ENCODE peak calls at places on chromosomes 2 and 18, in eight cellular contexts. One of them, this sample, is unnamed.

GRCh38 chr2:43490387-43490786 is 105.5 kb downstream of the THADA start:
- DNase-seq in lung: no peak
- DNase-seq in PC-3: no peak
- DNase-seq in CD8-positive, alpha-beta T cell: no peak
- DNase-seq in tibial nerve: no peak
- DNase-seq in activated B cell treated with CpG ODN at 0.5 μM for 24 hours: no peak
- DNase-seq in tibial artery: no peak
- DNase-seq in kidney epithelial cell: no peak
- DNase-seq in this sample: no peak

GRCh38 chr2:43327119-43327518 is 100.7 kb upstream of the ZFP36L2 start:
- DNase-seq in lung: no peak
- DNase-seq in PC-3: no peak
- DNase-seq in CD8-positive, alpha-beta T cell: no peak
- DNase-seq in tibial nerve: no peak
- DNase-seq in activated B cell treated with CpG ODN at 0.5 μM for 24 hours: no peak
- DNase-seq in tibial artery: no peak
- DNase-seq in kidney epithelial cell: no peak
- DNase-seq in this sample: no peak

GRCh38 chr18:22260208-22260816 is 90.9 kb downstream of the GATA6 start:
- DNase-seq in lung: no peak
- DNase-seq in PC-3: no peak
- DNase-seq in CD8-positive, alpha-beta T cell: no peak
- DNase-seq in tibial nerve: no peak
- DNase-seq in activated B cell treated with CpG ODN at 0.5 μM for 24 hours: no peak
- DNase-seq in tibial artery: no peak
- DNase-seq in kidney epithelial cell: no peak
- DNase-seq in this sample: no peak

GRCh38 chr2:201447116-201447515 is 4.1 kb downstream of the TRAK2 start:
- DNase-seq in lung: no peak
- DNase-seq in PC-3: no peak
- DNase-seq in CD8-positive, alpha-beta T cell: no peak
- DNase-seq in tibial nerve: no peak
- DNase-seq in activated B cell treated with CpG ODN at 0.5 μM for 24 hours: no peak
- DNase-seq in tibial artery: no peak
- DNase-seq in kidney epithelial cell: no peak
- DNase-seq in this sample: no peak

GRCh38 chr2:152284398-152284797 is 50.6 kb upstream of the FMNL2 start:
- DNase-seq in lung: no peak
- DNase-seq in PC-3: no peak
- DNase-seq in CD8-positive, alpha-beta T cell: no peak
- DNase-seq in tibial nerve: no peak
- DNase-seq in activated B cell treated with CpG ODN at 0.5 μM for 24 hours: no peak
- DNase-seq in tibial artery: no peak
- DNase-seq in kidney epithelial cell: no peak
- DNase-seq in this sample: no peak

GRCh38 chr2:8421658-8422499 is 260.0 kb upstream of the ID2 start:
- DNase-seq in lung: no peak
- DNase-seq in PC-3: no peak
- DNase-seq in CD8-positive, alpha-beta T cell: no peak
- DNase-seq in tibial nerve: no peak
- DNase-seq in activated B cell treated with CpG ODN at 0.5 μM for 24 hours: no peak
- DNase-seq in tibial artery: no peak
- DNase-seq in kidney epithelial cell: no peak
- DNase-seq in this sample: peak

GRCh38 chr2:20796374-20796791 is 26.5 kb downstream of the LDAH start:
- DNase-seq in lung: peak
- DNase-seq in PC-3: no peak
- DNase-seq in CD8-positive, alpha-beta T cell: no peak
- DNase-seq in tibial nerve: no peak
- DNase-seq in activated B cell treated with CpG ODN at 0.5 μM for 24 hours: no peak
- DNase-seq in tibial artery: peak
- DNase-seq in kidney epithelial cell: no peak
- DNase-seq in this sample: no peak

GRCh38 chr18:68417166-68417776 is 297.6 kb downstream of the TMX3 start:
- DNase-seq in lung: no peak
- DNase-seq in PC-3: no peak
- DNase-seq in CD8-positive, alpha-beta T cell: no peak
- DNase-seq in tibial nerve: no peak
- DNase-seq in activated B cell treated with CpG ODN at 0.5 μM for 24 hours: no peak
- DNase-seq in tibial artery: no peak
- DNase-seq in kidney epithelial cell: no peak
- DNase-seq in this sample: no peak

GRCh38 chr2:41930807-41931566 is 116.8 kb upstream of the PKDCC start:
- DNase-seq in lung: no peak
- DNase-seq in PC-3: peak
- DNase-seq in CD8-positive, alpha-beta T cell: no peak
- DNase-seq in tibial nerve: no peak
- DNase-seq in activated B cell treated with CpG ODN at 0.5 μM for 24 hours: no peak
- DNase-seq in tibial artery: no peak
- DNase-seq in kidney epithelial cell: no peak
- DNase-seq in this sample: no peak

GRCh38 chr2:176961759-176962158 is 250.8 kb upstream of the HNRNPA3 start:
- DNase-seq in lung: no peak
- DNase-seq in PC-3: no peak
- DNase-seq in CD8-positive, alpha-beta T cell: no peak
- DNase-seq in tibial nerve: no peak
- DNase-seq in activated B cell treated with CpG ODN at 0.5 μM for 24 hours: no peak
- DNase-seq in tibial artery: no peak
- DNase-seq in kidney epithelial cell: no peak
- DNase-seq in this sample: no peak

GRCh38 chr2:45237128-45237527 is 227.9 kb upstream of the SIX2 start:
- DNase-seq in lung: no peak
- DNase-seq in PC-3: no peak
- DNase-seq in CD8-positive, alpha-beta T cell: no peak
- DNase-seq in tibial nerve: no peak
- DNase-seq in activated B cell treated with CpG ODN at 0.5 μM for 24 hours: no peak
- DNase-seq in tibial artery: no peak
- DNase-seq in kidney epithelial cell: no peak
- DNase-seq in this sample: no peak

GRCh38 chr18:60446821-60447220 is 74.2 kb upstream of the MC4R start:
- DNase-seq in lung: no peak
- DNase-seq in PC-3: no peak
- DNase-seq in CD8-positive, alpha-beta T cell: no peak
- DNase-seq in tibial nerve: no peak
- DNase-seq in activated B cell treated with CpG ODN at 0.5 μM for 24 hours: no peak
- DNase-seq in tibial artery: no peak
- DNase-seq in kidney epithelial cell: no peak
- DNase-seq in this sample: no peak

GRCh38 chr2:45128580-45128997 is 119.3 kb upstream of the SIX2 start:
- DNase-seq in lung: no peak
- DNase-seq in PC-3: peak
- DNase-seq in CD8-positive, alpha-beta T cell: no peak
- DNase-seq in tibial nerve: no peak
- DNase-seq in activated B cell treated with CpG ODN at 0.5 μM for 24 hours: no peak
- DNase-seq in tibial artery: no peak
- DNase-seq in kidney epithelial cell: peak
- DNase-seq in this sample: peak

GRCh38 chr2:154978710-154979109 is 280.2 kb downstream of the KCNJ3 start:
- DNase-seq in lung: no peak
- DNase-seq in PC-3: no peak
- DNase-seq in CD8-positive, alpha-beta T cell: no peak
- DNase-seq in tibial nerve: no peak
- DNase-seq in activated B cell treated with CpG ODN at 0.5 μM for 24 hours: no peak
- DNase-seq in tibial artery: no peak
- DNase-seq in kidney epithelial cell: no peak
- DNase-seq in this sample: no peak

GRCh38 chr2:195312662-195313061 is 344.4 kb upstream of the SLC39A10 start:
- DNase-seq in lung: no peak
- DNase-seq in PC-3: no peak
- DNase-seq in CD8-positive, alpha-beta T cell: no peak
- DNase-seq in tibial nerve: no peak
- DNase-seq in activated B cell treated with CpG ODN at 0.5 μM for 24 hours: no peak
- DNase-seq in tibial artery: no peak
- DNase-seq in kidney epithelial cell: no peak
- DNase-seq in this sample: no peak

GRCh38 chr2:41886757-41887156 is 161.1 kb upstream of the PKDCC start:
- DNase-seq in lung: no peak
- DNase-seq in PC-3: no peak
- DNase-seq in CD8-positive, alpha-beta T cell: no peak
- DNase-seq in tibial nerve: no peak
- DNase-seq in activated B cell treated with CpG ODN at 0.5 μM for 24 hours: no peak
- DNase-seq in tibial artery: no peak
- DNase-seq in kidney epithelial cell: no peak
- DNase-seq in this sample: no peak

GRCh38 chr2:147684903-147685302 is 159.9 kb upstream of the ACVR2A start:
- DNase-seq in lung: no peak
- DNase-seq in PC-3: no peak
- DNase-seq in CD8-positive, alpha-beta T cell: no peak
- DNase-seq in tibial nerve: no peak
- DNase-seq in activated B cell treated with CpG ODN at 0.5 μM for 24 hours: no peak
- DNase-seq in tibial artery: no peak
- DNase-seq in kidney epithelial cell: no peak
- DNase-seq in this sample: no peak

GRCh38 chr2:230134496-230135073 is 65.9 kb upstream of the SLC16A14 start:
- DNase-seq in lung: no peak
- DNase-seq in PC-3: peak
- DNase-seq in CD8-positive, alpha-beta T cell: no peak
- DNase-seq in tibial nerve: no peak
- DNase-seq in activated B cell treated with CpG ODN at 0.5 μM for 24 hours: no peak
- DNase-seq in tibial artery: no peak
- DNase-seq in kidney epithelial cell: no peak
- DNase-seq in this sample: no peak

GRCh38 chr2:204870053-204870452 is 324.8 kb downstream of the PARD3B start:
- DNase-seq in lung: no peak
- DNase-seq in PC-3: no peak
- DNase-seq in CD8-positive, alpha-beta T cell: no peak
- DNase-seq in tibial nerve: no peak
- DNase-seq in activated B cell treated with CpG ODN at 0.5 μM for 24 hours: no peak
- DNase-seq in tibial artery: no peak
- DNase-seq in kidney epithelial cell: no peak
- DNase-seq in this sample: no peak

GRCh38 chr2:204869142-204869823 is 324.0 kb downstream of the PARD3B start:
- DNase-seq in lung: no peak
- DNase-seq in PC-3: no peak
- DNase-seq in CD8-positive, alpha-beta T cell: no peak
- DNase-seq in tibial nerve: no peak
- DNase-seq in activated B cell treated with CpG ODN at 0.5 μM for 24 hours: no peak
- DNase-seq in tibial artery: no peak
- DNase-seq in kidney epithelial cell: no peak
- DNase-seq in this sample: no peak

DNA sequence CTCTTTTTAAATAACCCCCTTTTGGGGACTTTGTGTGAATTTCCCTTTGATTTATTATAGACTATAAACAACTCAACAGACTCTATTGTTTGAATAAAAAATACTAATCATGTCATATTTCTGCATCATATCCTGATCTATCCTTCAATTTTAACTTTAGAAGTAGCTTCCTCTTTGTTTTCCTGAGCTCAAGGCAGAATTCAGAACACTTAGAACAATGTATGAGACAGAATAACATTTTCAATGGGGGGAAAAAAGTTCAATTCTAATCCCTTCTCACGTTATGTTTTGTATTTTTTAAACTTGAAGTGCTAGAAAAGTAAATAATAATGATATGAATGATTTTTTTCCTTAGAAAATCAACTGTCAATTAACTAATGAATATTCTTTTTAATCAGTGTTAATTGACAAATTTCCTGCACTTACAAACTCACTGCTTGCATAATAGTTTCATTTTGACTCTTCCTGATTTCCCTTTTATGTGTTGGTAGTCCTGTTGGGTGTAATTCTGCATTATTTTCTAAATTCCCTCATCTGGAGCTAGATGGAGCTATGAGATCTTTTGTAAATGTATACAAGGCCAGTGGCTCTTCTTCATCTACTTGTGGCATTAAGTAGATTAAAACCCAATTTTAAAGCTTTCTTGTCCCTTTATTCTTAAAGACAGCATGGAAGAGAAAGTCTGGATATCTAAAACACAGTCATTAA is 326.1 kb downstream of the PARD3B start:
- DNase-seq in lung: no peak
- DNase-seq in PC-3: peak
- DNase-seq in CD8-positive, alpha-beta T cell: no peak
- DNase-seq in tibial nerve: no peak
- DNase-seq in activated B cell treated with CpG ODN at 0.5 μM for 24 hours: no peak
- DNase-seq in tibial artery: no peak
- DNase-seq in kidney epithelial cell: peak
- DNase-seq in this sample: no peak
- TF ChIP-seq CTCF in lung: no peak
- TF ChIP-seq CTCF in PC-3: peak
- TF ChIP-seq CTCF in CD8-positive, alpha-beta T cell: peak
- TF ChIP-seq CTCF in tibial nerve: peak
- TF ChIP-seq CTCF in activated B cell treated with CpG ODN at 0.5 μM for 24 hours: no peak
- TF ChIP-seq CTCF in tibial artery: no peak
- TF ChIP-seq CTCF in kidney epithelial cell: peak
- TF ChIP-seq CTCF in this sample: no peak

GRCh38 chr2:182646763-182647498 is 69.1 kb upstream of the DNAJC10 start:
- DNase-seq in lung: no peak
- DNase-seq in PC-3: no peak
- DNase-seq in CD8-positive, alpha-beta T cell: no peak
- DNase-seq in tibial nerve: no peak
- DNase-seq in activated B cell treated with CpG ODN at 0.5 μM for 24 hours: no peak
- DNase-seq in tibial artery: no peak
- DNase-seq in kidney epithelial cell: no peak
- DNase-seq in this sample: no peak
- TF ChIP-seq CTCF in lung: no peak
- TF ChIP-seq CTCF in PC-3: no peak
- TF ChIP-seq CTCF in CD8-positive, alpha-beta T cell: no peak
- TF ChIP-seq CTCF in tibial nerve: no peak
- TF ChIP-seq CTCF in activated B cell treated with CpG ODN at 0.5 μM for 24 hours: no peak
- TF ChIP-seq CTCF in tibial artery: no peak
- TF ChIP-seq CTCF in kidney epithelial cell: no peak
- TF ChIP-seq CTCF in this sample: no peak

DNA sequence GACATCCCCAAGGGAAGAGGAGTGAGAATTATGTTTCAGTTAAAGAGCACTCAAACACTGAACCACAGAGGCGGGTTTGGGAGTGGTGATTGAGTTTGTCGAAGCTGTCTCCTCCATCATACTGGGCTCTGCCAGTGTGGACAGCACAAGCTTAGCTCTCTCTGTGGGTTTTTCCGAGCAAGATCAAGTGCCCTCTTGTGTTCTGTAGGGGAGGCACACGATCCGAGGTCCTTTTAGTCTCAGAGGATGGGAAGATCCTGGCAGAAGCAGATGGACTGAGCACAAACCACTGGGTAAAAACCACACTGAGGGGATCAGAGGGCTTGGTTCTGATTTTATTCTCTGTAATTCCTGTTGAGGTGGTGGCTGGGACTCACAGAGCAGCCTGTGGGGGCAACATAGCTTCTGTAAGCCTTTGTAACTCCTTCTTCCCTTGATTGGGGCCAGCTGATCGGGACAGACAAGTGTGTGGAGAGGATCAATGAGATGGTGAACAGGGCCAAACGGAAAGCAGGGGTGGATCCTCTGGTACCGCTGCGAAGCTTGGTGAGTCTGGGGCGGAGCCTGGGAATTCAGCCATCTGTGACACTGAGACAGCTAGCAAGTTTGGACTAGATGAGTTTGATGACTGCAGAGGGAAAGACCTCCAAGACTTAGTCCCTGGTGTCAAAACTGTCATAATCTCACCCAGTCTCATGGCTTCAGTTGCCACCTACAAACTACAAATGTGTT is 2.0 kb downstream of the NAGK start:
- DNase-seq in lung: no peak
- DNase-seq in PC-3: peak
- DNase-seq in CD8-positive, alpha-beta T cell: no peak
- DNase-seq in tibial nerve: no peak
- DNase-seq in activated B cell treated with CpG ODN at 0.5 μM for 24 hours: no peak
- DNase-seq in tibial artery: no peak
- DNase-seq in kidney epithelial cell: no peak
- DNase-seq in this sample: no peak
- TF ChIP-seq CTCF in lung: no peak
- TF ChIP-seq CTCF in PC-3: peak
- TF ChIP-seq CTCF in CD8-positive, alpha-beta T cell: no peak
- TF ChIP-seq CTCF in tibial nerve: peak
- TF ChIP-seq CTCF in activated B cell treated with CpG ODN at 0.5 μM for 24 hours: no peak
- TF ChIP-seq CTCF in tibial artery: no peak
- TF ChIP-seq CTCF in kidney epithelial cell: no peak
- TF ChIP-seq CTCF in this sample: no peak

GRCh38 chr2:233352141-233352842 is 2.0 kb upstream of the DGKD start:
- DNase-seq in lung: no peak
- DNase-seq in PC-3: no peak
- DNase-seq in CD8-positive, alpha-beta T cell: no peak
- DNase-seq in tibial nerve: no peak
- DNase-seq in activated B cell treated with CpG ODN at 0.5 μM for 24 hours: no peak
- DNase-seq in tibial artery: no peak
- DNase-seq in kidney epithelial cell: no peak
- DNase-seq in this sample: no peak
- TF ChIP-seq CTCF in lung: no peak
- TF ChIP-seq CTCF in PC-3: no peak
- TF ChIP-seq CTCF in CD8-positive, alpha-beta T cell: no peak
- TF ChIP-seq CTCF in tibial nerve: no peak
- TF ChIP-seq CTCF in activated B cell treated with CpG ODN at 0.5 μM for 24 hours: no peak
- TF ChIP-seq CTCF in tibial artery: no peak
- TF ChIP-seq CTCF in kidney epithelial cell: no peak
- TF ChIP-seq CTCF in this sample: no peak

This sample was measured in mesothelial cell of epicardium.